ENCODE peak calls at places on chromosomes 11 and 22, in five cellular contexts. V, D, L, E and B are unnamed samples.

GRCh38 chr22:25359601-25360261 is 140.3 kb downstream of the CRYBB2 start:
- DNase-seq in V (no peak), E (no peak), L (no peak), D (no peak), B (no peak)

GRCh38 chr11:69808708-69809107 is 10.5 kb downstream of the FGF3 start:
- DNase-seq in V (no peak), D (no peak), L (no peak), E (peak), B (no peak)

GRCh38 chr22:46147061-46147460 is 3.3 kb upstream of the PPARA start:
- DNase-seq in L (no peak), E (no peak), D (no peak), V (no peak), B (no peak)

GRCh38 chr22:25961699-25962098 is 207.6 kb upstream of the SEZ6L start:
- DNase-seq in E (no peak), L (no peak), V (no peak), D (no peak), B (no peak)

GRCh38 chr11:45614196-45614828 is 51.1 kb downstream of the CHST1 start:
- DNase-seq in V (no peak), D (no peak), L (no peak), E (no peak), B (no peak)

GRCh38 chr11:64245401-64245796 is 1.3 kb downstream of the PPP1R14B start:
- DNase-seq in E (no peak), V (no peak), D (no peak), L (no peak), B (no peak)

GRCh38 chr11:101745756-101746155 is 161.9 kb upstream of the TRPC6 start:
- DNase-seq in D (no peak), V (no peak), L (no peak), E (no peak), B (no peak)

GRCh38 chr11:29009426-29009825 is 901.2 kb downstream of the METTL15 start:
- DNase-seq in L (peak), V (no peak), E (no peak), D (no peak), B (no peak)

GRCh38 chr22:30566125-30566524 is 8.3 kb downstream of the GAL3ST1 start:
- DNase-seq in L (no peak), E (no peak), V (no peak), D (no peak), B (peak)

GRCh38 chr11:86673055-86673843 is 833 bp upstream of the ME3 start:
- DNase-seq in L (no peak), V (no peak), E (no peak), D (no peak), B (no peak)

GRCh38 chr11:120941000-120941399 is 82.9 kb upstream of the TBCEL start:
- DNase-seq in V (no peak), E (no peak), L (no peak), D (no peak), B (no peak)

GRCh38 chr22:46557736-46558480 is 20.5 kb upstream of the CELSR1 start:
- DNase-seq in E (no peak), D (no peak), V (no peak), L (no peak), B (no peak)

GRCh38 chr22:36701166-36701713 is 2.3 kb downstream of the CACNG2 start:
- DNase-seq in D (no peak), L (no peak), V (no peak), E (no peak), B (no peak)

GRCh38 chr22:36701941-36702640 is 1.5 kb downstream of the CACNG2 start:
- DNase-seq in L (no peak), D (no peak), V (no peak), E (no peak), B (no peak)

DNA sequence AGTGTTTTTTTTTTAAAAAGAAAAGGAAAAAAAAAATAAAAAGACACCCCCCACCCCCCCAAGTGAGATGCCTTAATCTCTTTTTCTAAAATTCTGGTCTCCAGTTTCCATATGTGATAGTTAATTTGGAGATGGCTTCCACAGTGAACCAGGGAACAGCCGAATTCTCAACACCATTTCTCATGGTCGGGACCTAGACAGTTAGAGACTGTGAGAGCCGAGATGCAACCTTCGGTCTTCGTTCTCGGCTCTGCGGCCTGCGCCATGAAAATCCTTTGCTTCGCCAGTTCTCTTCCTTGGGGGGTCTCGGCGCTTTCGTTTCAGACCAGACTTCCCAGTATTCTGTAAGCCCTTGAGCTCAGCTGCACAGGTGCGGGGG is 731 bp downstream of the CACNG2 start:
- DNase-seq in D (no peak), E (peak), L (no peak), V (no peak), B (no peak)
- H3K4me3 ChIP-seq in D (no peak), E (peak), L (no peak), V (no peak), B (no peak)

DNA sequence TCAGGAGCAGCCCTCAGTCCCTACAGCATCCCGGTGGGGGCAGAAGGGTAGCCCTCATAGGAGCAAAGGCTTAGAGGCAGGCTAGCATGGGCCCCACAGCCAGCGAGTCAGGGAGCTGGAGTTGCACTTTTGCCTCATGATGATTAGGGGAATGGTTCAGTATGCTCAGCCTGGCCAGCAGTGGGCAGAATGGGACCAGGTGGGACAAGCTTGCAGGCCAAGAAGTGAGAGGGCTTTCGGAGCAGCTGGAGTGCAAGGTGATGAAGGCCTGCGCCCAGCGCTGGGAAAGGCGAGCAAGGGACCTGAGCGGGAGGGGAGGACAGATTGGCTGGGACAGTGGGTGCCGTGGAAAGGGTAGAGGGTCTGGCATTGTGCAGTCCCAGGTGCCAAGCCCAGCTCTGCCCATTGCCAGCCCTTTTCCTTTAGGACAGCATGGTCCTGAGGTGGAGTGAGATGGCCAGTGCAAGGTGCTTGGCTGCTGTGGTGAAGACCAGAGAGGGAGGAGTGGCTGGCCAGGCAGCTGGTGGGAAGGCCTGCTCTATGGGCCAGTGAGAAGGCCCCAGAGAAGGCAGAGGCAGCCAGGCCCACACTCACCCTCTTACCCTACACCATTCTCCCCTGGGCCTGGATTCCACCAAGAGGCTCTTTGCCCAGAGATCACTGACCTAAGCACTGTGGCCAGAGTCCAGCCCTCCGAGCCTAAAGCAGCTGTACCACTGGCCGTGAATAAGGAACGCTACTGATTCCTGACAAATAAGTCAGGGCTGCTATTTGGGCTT is 47.9 kb upstream of the SUSD2 start:
- DNase-seq in V (no peak), L (no peak), E (peak), D (peak), B (no peak)
- TF ChIP-seq CTCF in V (peak), L (peak), E (peak), D (peak), B (peak)

DNA sequence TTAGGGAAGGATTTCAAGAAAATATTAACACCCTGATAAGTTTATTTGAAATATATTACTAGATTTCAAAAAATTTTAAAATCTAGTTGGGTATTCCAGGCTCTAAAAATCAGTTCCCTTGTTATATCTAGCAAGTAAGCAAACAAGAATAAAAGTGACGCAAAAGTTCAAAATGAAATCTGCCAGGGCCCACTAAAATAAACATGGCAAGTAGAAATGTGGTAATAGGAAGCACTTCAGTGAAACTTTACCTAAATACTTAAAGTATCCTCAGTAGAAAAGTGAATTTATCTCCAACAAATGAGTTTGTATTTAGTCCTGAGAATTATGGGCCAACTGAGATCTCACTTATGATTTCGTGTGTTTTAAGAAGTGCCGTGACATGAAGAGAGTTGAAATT is 23.6 kb downstream of the POLD3 start:
- DNase-seq in L (no peak), V (no peak), E (no peak), D (no peak), B (no peak)
- H3K4me3 ChIP-seq in L (no peak), V (no peak), E (no peak), D (no peak), B (no peak)

GRCh38 chr22:23521442-23522113 is 58.5 kb downstream of the IGLL1 start:
- DNase-seq in D (peak), V (peak), E (peak), L (peak), B (no peak)
- TF ChIP-seq CTCF in D (no peak), V (no peak), E (no peak), L (no peak), B (no peak)

DNA sequence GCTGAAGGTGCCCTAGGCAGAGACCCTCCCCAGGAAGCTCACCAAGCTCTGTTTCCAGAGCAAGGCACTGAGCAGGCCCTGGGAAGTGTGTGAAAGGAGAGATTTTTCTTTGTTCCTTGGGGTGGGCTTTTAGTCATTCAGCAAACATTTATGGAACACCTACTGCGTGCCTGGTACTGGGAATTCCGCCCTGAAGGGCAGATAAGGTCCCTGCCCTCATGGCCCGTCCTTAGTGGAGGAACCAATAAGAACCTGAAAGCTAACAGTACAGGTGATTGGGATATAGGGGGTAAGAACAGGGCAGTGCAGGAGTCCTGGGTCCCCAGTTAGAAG is 3.9 kb downstream of the TMEM134 start:
- DNase-seq in L (no peak), D (no peak), E (peak), V (no peak), B (no peak)
- H3K4me3 ChIP-seq in L (no peak), D (peak), E (peak), V (peak), B (peak)

GRCh38 chr11:134391170-134391569 is 20.9 kb downstream of the B3GAT1 start:
- DNase-seq in L (no peak), V (no peak), D (no peak), E (no peak), B (no peak)
- TF ChIP-seq CTCF in L (no peak), V (no peak), D (no peak), E (peak), B (peak)

GRCh38 chr11:119295178-119295577 is 21.8 kb downstream of the MCAM start:
- DNase-seq in L (no peak), D (peak), E (no peak), V (no peak), B (no peak)
- H3K4me3 ChIP-seq in L (no peak), D (no peak), E (no peak), V (no peak), B (no peak)

GRCh38 chr11:1150769-1151365 is 6.9 kb upstream of the MUC5AC start:
- DNase-seq in E (no peak), V (no peak), L (no peak), D (peak), B (no peak)

GRCh38 chr11:1151366-1152315 is 6.1 kb upstream of the MUC5AC start:
- DNase-seq in D (peak), V (no peak), E (no peak), L (no peak), B (no peak)

GRCh38 chr11:1153105-1153950 is 4.4 kb upstream of the MUC5AC start:
- DNase-seq in V (no peak), E (no peak), D (peak), L (no peak), B (no peak)

GRCh38 chr11:1153951-1154487 is 3.7 kb upstream of the MUC5AC start:
- DNase-seq in L (peak), V (peak), E (no peak), D (peak), B (peak)

DNA sequence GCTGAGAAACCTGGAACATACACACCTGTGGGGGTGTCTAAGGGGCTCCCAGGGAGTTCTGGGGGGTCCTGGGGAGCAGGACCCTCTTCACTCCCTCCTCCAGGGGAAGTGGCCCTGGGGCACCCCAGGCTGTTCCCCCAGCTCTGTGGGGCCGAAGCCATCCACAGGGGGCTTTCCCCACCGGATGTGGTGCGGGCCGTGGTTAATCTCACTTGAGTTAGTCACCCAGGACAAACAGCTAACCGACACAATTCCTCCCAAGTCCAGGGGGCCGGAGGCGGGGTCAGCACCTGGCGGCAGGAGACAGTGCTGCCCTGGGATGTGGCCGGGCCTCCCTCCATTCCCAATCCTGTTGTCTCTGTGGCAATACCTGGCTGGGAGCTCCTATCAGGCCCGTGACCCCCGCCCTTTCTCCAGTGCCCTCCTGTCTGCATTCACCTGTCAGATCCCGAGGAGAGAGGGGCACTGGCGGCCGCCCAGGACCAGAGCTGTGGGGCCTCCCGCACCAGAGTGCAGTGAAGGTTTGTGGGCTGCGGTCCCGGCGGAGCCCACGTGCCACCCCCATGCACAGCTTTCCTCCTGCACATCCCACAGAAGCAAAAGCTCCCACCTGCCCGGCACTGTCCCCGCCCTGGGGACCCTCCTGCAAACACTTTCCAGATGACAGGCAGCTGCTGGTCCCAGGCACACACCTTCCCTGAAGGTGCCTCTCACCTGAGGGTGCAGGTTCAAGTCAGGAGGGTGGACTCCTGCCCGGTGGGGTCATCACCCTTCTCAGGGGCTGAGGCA is 5.2 kb upstream of the MUC5AC start:
- DNase-seq in D (peak), V (no peak), E (no peak), L (no peak), B (peak)
- TF ChIP-seq CTCF in D (no peak), V (no peak), E (no peak), L (no peak), B (no peak)